ENCODE peak calls at places on chromosomes 1 and 21, in six cellular contexts. H is head of caudate nucleus; A is aorta; M is stimulated activated CD4-positive, alpha-beta T cell treated with anti-CD3 and anti-CD28 coated beads, Interleukin-15, amount 100 ng/mL, for 1 hour; Y is NCI-H146; N is NCI-H226. P is an unnamed sample.

GRCh38 chr1:209630383-209631219 is 21.6 kb downstream of the LAMB3 start:
- DNase-seq in H (no peak), A (no peak), M (no peak), Y (no peak), N (no peak), P (peak; percentile 40)

GRCh38 chr1:192543445-192543844 is 32.1 kb upstream of the RGS1 start:
- DNase-seq in H (no peak), A (no peak), M (no peak), Y (no peak), N (no peak), P (no peak)

GRCh38 chr1:53551428-53551995 is 92.3 kb downstream of the DMRTB1 start:
- DNase-seq in H (no peak), A (peak; percentile 51), M (no peak), Y (no peak), N (no peak), P (no peak)

GRCh38 chr1:88149686-88150085 is 534.4 kb upstream of the PKN2 start:
- DNase-seq in H (no peak), A (no peak), M (no peak), Y (no peak), N (no peak), P (no peak)

GRCh38 chr1:58813801-58814200 is 30.0 kb upstream of the JUN start:
- DNase-seq in H (no peak), A (no peak), M (no peak), Y (no peak), N (no peak), P (peak; percentile 61)

GRCh38 chr1:25022361-25023189 is 92.5 kb upstream of the RUNX3 start:
- DNase-seq in H (peak; percentile 61), A (peak; percentile 82), M (peak; percentile 83), Y (no peak), N (peak; percentile 91), P (no peak)

GRCh38 chr1:156150107-156151000 is 3.0 kb upstream of the SEMA4A start:
- DNase-seq in H (no peak), A (peak; percentile 80), M (no peak), Y (no peak), N (no peak), P (no peak)

GRCh38 chr1:159071970-159072582 is 4.5 kb downstream of the AIM2 start:
- DNase-seq in H (no peak), A (no peak), M (no peak), Y (peak; percentile 14), N (peak; percentile 14), P (peak; percentile 50)

GRCh38 chr1:238789916-238790667 is 596.3 kb upstream of the CHRM3 start:
- DNase-seq in H (no peak), A (no peak), M (no peak), Y (no peak), N (no peak), P (no peak)

GRCh38 chr1:25834894-25835293 is 15.1 kb downstream of the MTFR1L start:
- DNase-seq in H (no peak), A (no peak), M (no peak), Y (no peak), N (no peak), P (no peak)

GRCh38 chr1:67753776-67754525 is 69.0 kb downstream of the GADD45A start:
- DNase-seq in H (no peak), A (no peak), M (no peak), Y (no peak), N (no peak), P (peak; percentile 31)

GRCh38 chr1:58884706-58885661 is 101.1 kb upstream of the JUN start:
- DNase-seq in H (no peak), A (no peak), M (no peak), Y (peak; percentile 96), N (no peak), P (peak; percentile 56)

GRCh38 chr21:45748593-45748992 is 105.1 kb downstream of the PCBP3 start:
- DNase-seq in H (no peak), A (peak; percentile 14), M (no peak), Y (no peak), N (no peak), P (no peak)

GRCh38 chr21:18840239-18840638 is 436.7 kb upstream of the TMPRSS15 start:
- DNase-seq in H (no peak), A (no peak), M (no peak), Y (no peak), N (no peak), P (peak; percentile 63)

GRCh38 chr1:228321895-228322294 is 84.7 kb downstream of the TRIM11 start:
- DNase-seq in H (no peak), A (peak; percentile 54), M (no peak), Y (no peak), N (no peak), P (no peak)

GRCh38 chr1:199742547-199742946 is 285.0 kb upstream of the NR5A2 start:
- DNase-seq in H (no peak), A (no peak), M (no peak), Y (no peak), N (peak; percentile 93), P (no peak)

GRCh38 chr1:50346621-50347020 is 76.6 kb downstream of the DMRTA2 start:
- DNase-seq in H (no peak), A (no peak), M (no peak), Y (no peak), N (no peak), P (no peak)

GRCh38 chr1:22969224-22969829 is 3.3 kb downstream of the LACTBL1 start:
- DNase-seq in H (no peak), A (peak; percentile 2), M (no peak), Y (peak; percentile 80), N (peak; percentile 52), P (peak; percentile 96)

GRCh38 chr21:33122507-33122906 is 52.6 kb downstream of the OLIG1 start:
- DNase-seq in H (no peak), A (no peak), M (no peak), Y (no peak), N (no peak), P (no peak)

GRCh38 chr1:233543338-233544255 is 70.3 kb upstream of the KCNK1 start:
- DNase-seq in H (peak; percentile 57), A (no peak), M (no peak), Y (no peak), N (peak; percentile 91), P (no peak)

GRCh38 chr1:169052727-169053126 is 53.8 kb upstream of the ATP1B1 start:
- DNase-seq in H (no peak), A (no peak), M (no peak), Y (no peak), N (no peak), P (no peak)

GRCh38 chr1:178939328-178939727 is 68.5 kb upstream of the ANGPTL1 start:
- DNase-seq in H (no peak), A (no peak), M (no peak), Y (no peak), N (no peak), P (no peak)

GRCh38 chr21:46035809-46036695 is 54.5 kb downstream of the COL6A1 start:
- DNase-seq in H (no peak), A (no peak), M (no peak), Y (no peak), N (no peak), P (no peak)

GRCh38 chr1:202005958-202006357 is 4.4 kb upstream of the ELF3 start:
- DNase-seq in H (no peak), A (no peak), M (no peak), Y (no peak), N (no peak), P (peak; percentile 50)

GRCh38 chr1:98333406-98333805 is 328.1 kb upstream of the SNX7 start:
- DNase-seq in H (no peak), A (no peak), M (no peak), Y (no peak), N (no peak), P (peak; percentile 33)

P was measured in NCI-H69.